ENCODE peak calls at places on chromosome 1, in eight cellular contexts. One of them, this sample, is unnamed.

GRCh38 chr1:97529600-97529999 is 391.2 kb downstream of the DPYD start:
- DNase-seq in spleen: no peak
- DNase-seq in fibroblast of lung: no peak
- DNase-seq in mesendoderm: no peak
- DNase-seq in mucosa of descending colon: no peak
- DNase-seq in aorta: no peak
- DNase-seq in neuronal stem cell: no peak
- DNase-seq in ovary: no peak
- DNase-seq in this sample: no peak

GRCh38 chr1:46806196-46807020 is 7.6 kb downstream of the CYP4B1 start:
- DNase-seq in ovary: no peak
- DNase-seq in mesendoderm: no peak
- DNase-seq in fibroblast of lung: no peak
- DNase-seq in aorta: peak; percentile 63
- DNase-seq in spleen: no peak
- DNase-seq in neuronal stem cell: no peak
- DNase-seq in mucosa of descending colon: no peak
- DNase-seq in this sample: no peak

GRCh38 chr1:39348278-39348677 is 143.2 kb upstream of the BMP8A start:
- DNase-seq in neuronal stem cell: no peak
- DNase-seq in mucosa of descending colon: no peak
- DNase-seq in ovary: no peak
- DNase-seq in aorta: no peak
- DNase-seq in spleen: no peak
- DNase-seq in mesendoderm: no peak
- DNase-seq in fibroblast of lung: no peak
- DNase-seq in this sample: no peak

GRCh38 chr1:42137766-42138165 is 15.4 kb upstream of the GUCA2B start:
- DNase-seq in ovary: no peak
- DNase-seq in neuronal stem cell: no peak
- DNase-seq in mesendoderm: no peak
- DNase-seq in fibroblast of lung: no peak
- DNase-seq in mucosa of descending colon: no peak
- DNase-seq in aorta: no peak
- DNase-seq in spleen: no peak
- DNase-seq in this sample: no peak

GRCh38 chr1:24294757-24295371 is 24.3 kb upstream of the GRHL3 start:
- DNase-seq in mucosa of descending colon: peak; percentile 37
- DNase-seq in ovary: peak; percentile 28
- DNase-seq in spleen: no peak
- DNase-seq in aorta: peak; percentile 63
- DNase-seq in mesendoderm: peak; percentile 67
- DNase-seq in fibroblast of lung: peak; percentile 86
- DNase-seq in neuronal stem cell: no peak
- DNase-seq in this sample: no peak

GRCh38 chr1:214983126-214983869 is 99.2 kb upstream of the KCNK2 start:
- DNase-seq in fibroblast of lung: peak; percentile 22
- DNase-seq in mucosa of descending colon: no peak
- DNase-seq in spleen: no peak
- DNase-seq in neuronal stem cell: no peak
- DNase-seq in ovary: no peak
- DNase-seq in mesendoderm: no peak
- DNase-seq in aorta: no peak
- DNase-seq in this sample: no peak

GRCh38 chr1:93773049-93773838 is 91.6 kb upstream of the BCAR3 start:
- DNase-seq in mesendoderm: no peak
- DNase-seq in neuronal stem cell: no peak
- DNase-seq in spleen: no peak
- DNase-seq in mucosa of descending colon: no peak
- DNase-seq in ovary: no peak
- DNase-seq in aorta: no peak
- DNase-seq in fibroblast of lung: no peak
- DNase-seq in this sample: peak; percentile 90

GRCh38 chr1:24987875-24988559 is 57.9 kb upstream of the RUNX3 start:
- DNase-seq in fibroblast of lung: no peak
- DNase-seq in spleen: peak; percentile 55
- DNase-seq in ovary: no peak
- DNase-seq in mesendoderm: peak; percentile 42
- DNase-seq in neuronal stem cell: no peak
- DNase-seq in mucosa of descending colon: no peak
- DNase-seq in aorta: no peak
- DNase-seq in this sample: no peak

GRCh38 chr1:41476807-41477361 is 7.6 kb downstream of the EDN2 start:
- DNase-seq in mucosa of descending colon: peak; percentile 90
- DNase-seq in ovary: peak; percentile 33
- DNase-seq in fibroblast of lung: no peak
- DNase-seq in mesendoderm: no peak
- DNase-seq in aorta: peak; percentile 45
- DNase-seq in spleen: peak; percentile 40
- DNase-seq in neuronal stem cell: no peak
- DNase-seq in this sample: no peak

GRCh38 chr1:161198206-161198876 is 513 bp downstream of the ADAMTS4 start:
- DNase-seq in mucosa of descending colon: no peak
- DNase-seq in neuronal stem cell: no peak
- DNase-seq in spleen: peak; percentile 77
- DNase-seq in ovary: peak; percentile 78
- DNase-seq in fibroblast of lung: peak; percentile 44
- DNase-seq in mesendoderm: peak; percentile 86
- DNase-seq in aorta: peak; percentile 55
- DNase-seq in this sample: peak; percentile 85

GRCh38 chr1:161195171-161195570 is 3.7 kb downstream of the ADAMTS4 start:
- DNase-seq in neuronal stem cell: no peak
- DNase-seq in mucosa of descending colon: no peak
- DNase-seq in aorta: peak; percentile 58
- DNase-seq in fibroblast of lung: no peak
- DNase-seq in ovary: no peak
- DNase-seq in mesendoderm: no peak
- DNase-seq in spleen: peak; percentile 76
- DNase-seq in this sample: no peak

GRCh38 chr1:161197560-161198205 is 1.2 kb downstream of the ADAMTS4 start:
- DNase-seq in aorta: peak; percentile 25
- DNase-seq in ovary: peak; percentile 44
- DNase-seq in neuronal stem cell: no peak
- DNase-seq in mesendoderm: no peak
- DNase-seq in fibroblast of lung: no peak
- DNase-seq in spleen: peak; percentile 44
- DNase-seq in mucosa of descending colon: no peak
- DNase-seq in this sample: no peak

GRCh38 chr1:161196111-161196510 is 2.7 kb downstream of the ADAMTS4 start:
- DNase-seq in mesendoderm: no peak
- DNase-seq in mucosa of descending colon: no peak
- DNase-seq in aorta: no peak
- DNase-seq in fibroblast of lung: no peak
- DNase-seq in neuronal stem cell: no peak
- DNase-seq in ovary: no peak
- DNase-seq in spleen: peak; percentile 57
- DNase-seq in this sample: no peak

DNA sequence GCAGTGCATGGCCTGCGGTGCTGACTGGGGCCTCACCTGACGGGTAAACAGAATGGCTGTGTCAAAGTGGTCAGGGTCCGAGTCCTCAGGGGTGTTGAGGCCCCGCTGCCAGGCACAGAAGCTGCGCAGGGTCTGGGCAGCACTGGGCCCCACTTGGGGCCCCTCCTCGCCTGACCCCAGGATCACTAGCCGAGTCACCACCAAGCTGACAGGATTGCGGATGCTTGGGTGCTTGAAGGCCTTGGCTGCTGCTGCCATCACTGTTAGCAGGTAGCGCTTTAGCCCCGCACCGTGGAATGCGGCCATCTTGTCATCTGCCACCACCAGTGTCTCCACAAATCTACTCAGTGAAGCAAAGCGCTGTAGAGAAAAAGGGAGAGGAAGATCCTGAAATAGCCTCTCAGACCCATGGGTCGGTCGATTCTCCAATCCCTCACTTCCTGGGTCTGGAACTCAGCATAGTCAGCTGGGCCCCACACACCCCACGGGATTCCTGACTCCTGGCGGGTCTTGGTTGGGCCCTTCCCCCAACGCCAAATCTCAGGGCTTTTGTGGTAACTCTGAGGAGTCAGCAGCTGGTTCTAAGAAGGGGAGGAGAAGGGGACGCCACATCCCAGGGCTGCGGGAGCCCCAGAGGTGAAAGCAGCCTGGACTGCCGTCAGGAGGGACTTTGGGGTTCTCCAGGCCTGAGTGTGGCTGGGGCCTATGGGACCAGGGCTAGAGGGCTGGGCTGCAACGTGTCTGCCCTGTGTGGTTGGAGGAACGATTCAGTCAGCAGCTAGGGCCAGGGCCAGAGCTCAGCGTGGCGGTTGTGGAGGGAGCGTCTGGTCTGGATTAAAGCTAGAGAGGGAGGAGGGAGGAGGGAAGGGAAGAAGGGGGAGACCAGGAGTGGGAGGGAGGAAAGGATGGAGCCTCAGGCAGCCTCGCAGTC is 2.1 kb downstream of the ADAMTS4 start:
- DNase-seq in ovary: peak; percentile 72
- DNase-seq in mucosa of descending colon: no peak
- DNase-seq in fibroblast of lung: peak; percentile 72
- DNase-seq in mesendoderm: no peak
- DNase-seq in neuronal stem cell: no peak
- DNase-seq in spleen: peak; percentile 69
- DNase-seq in aorta: peak; percentile 72
- DNase-seq in this sample: peak; percentile 73
- H3K4me1 ChIP-seq in ovary: peaks cover 37% of the 10 kb centered on the region
- H3K4me1 ChIP-seq in mucosa of descending colon: peaks cover 10% of the 10 kb centered on the region
- H3K4me1 ChIP-seq in fibroblast of lung: peaks cover 49% of the 10 kb centered on the region
- H3K4me1 ChIP-seq in mesendoderm: peaks cover 32% of the 10 kb centered on the region
- H3K4me1 ChIP-seq in neuronal stem cell: peaks cover 30% of the 10 kb centered on the region
- H3K4me1 ChIP-seq in spleen: peaks cover 59% of the 10 kb centered on the region
- H3K4me1 ChIP-seq in aorta: no peaks in the 10 kb centered on the region
- H3K4me1 ChIP-seq in this sample: peaks cover 26% of the 10 kb centered on the region

GRCh38 chr1:3746389-3746783 is 5.9 kb upstream of the CCDC27 start:
- DNase-seq in mesendoderm: peak; percentile 35
- DNase-seq in fibroblast of lung: no peak
- DNase-seq in aorta: no peak
- DNase-seq in mucosa of descending colon: no peak
- DNase-seq in spleen: no peak
- DNase-seq in ovary: no peak
- DNase-seq in neuronal stem cell: no peak
- DNase-seq in this sample: no peak

GRCh38 chr1:3747903-3748302 is 4.3 kb upstream of the CCDC27 start:
- DNase-seq in mucosa of descending colon: no peak
- DNase-seq in mesendoderm: no peak
- DNase-seq in fibroblast of lung: no peak
- DNase-seq in spleen: peak; percentile 54
- DNase-seq in aorta: no peak
- DNase-seq in neuronal stem cell: no peak
- DNase-seq in ovary: no peak
- DNase-seq in this sample: no peak

GRCh38 chr1:3746784-3747521 is 5.3 kb upstream of the CCDC27 start:
- DNase-seq in fibroblast of lung: peak; percentile 74
- DNase-seq in ovary: peak; percentile 89
- DNase-seq in mucosa of descending colon: peak; percentile 91
- DNase-seq in mesendoderm: peak; percentile 91
- DNase-seq in aorta: peak; percentile 92
- DNase-seq in spleen: peak; percentile 97
- DNase-seq in neuronal stem cell: peak; percentile 70
- DNase-seq in this sample: peak; percentile 75

GRCh38 chr1:3745590-3746381 is 6.5 kb upstream of the CCDC27 start:
- DNase-seq in mesendoderm: no peak
- DNase-seq in aorta: no peak
- DNase-seq in neuronal stem cell: no peak
- DNase-seq in fibroblast of lung: no peak
- DNase-seq in spleen: peak; percentile 72
- DNase-seq in mucosa of descending colon: no peak
- DNase-seq in ovary: no peak
- DNase-seq in this sample: no peak

DNA sequence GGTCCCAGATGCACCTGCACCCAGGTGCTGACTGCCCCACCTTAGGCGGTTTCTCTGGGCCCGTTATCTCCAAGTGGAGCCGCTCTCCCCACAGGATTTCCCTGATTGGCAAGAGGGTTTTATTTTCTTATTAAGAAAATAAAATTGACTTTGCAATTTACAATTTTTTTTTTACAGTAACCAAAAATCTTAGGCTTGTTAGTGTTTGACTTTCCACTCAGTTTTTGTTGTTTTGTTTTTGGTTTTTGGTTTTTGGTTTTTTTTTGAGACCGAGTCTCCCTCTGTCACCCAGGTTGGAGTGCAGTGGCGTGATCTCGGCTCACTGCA is 4.8 kb upstream of the CCDC27 start:
- DNase-seq in spleen: no peak
- DNase-seq in aorta: no peak
- DNase-seq in ovary: no peak
- DNase-seq in fibroblast of lung: no peak
- DNase-seq in mucosa of descending colon: no peak
- DNase-seq in mesendoderm: no peak
- DNase-seq in neuronal stem cell: no peak
- DNase-seq in this sample: no peak
- H3K4me3 ChIP-seq in spleen: peak overlapping the region; percentile 81
- H3K4me3 ChIP-seq in aorta: peak overlapping the region; percentile 82
- H3K4me3 ChIP-seq in ovary: peak overlapping the region; percentile 78
- H3K4me3 ChIP-seq in fibroblast of lung: peak overlapping the region; percentile 54
- H3K4me3 ChIP-seq in mucosa of descending colon: peak overlapping the region; percentile 30
- H3K4me3 ChIP-seq in mesendoderm: no peak overlapping the region
- H3K4me3 ChIP-seq in neuronal stem cell: no peak overlapping the region
- H3K4me3 ChIP-seq in this sample: peak overlapping the region; percentile 61

GRCh38 chr1:161244888-161245287 is 6.9 kb upstream of the NR1I3 start:
- DNase-seq in spleen: no peak
- DNase-seq in fibroblast of lung: no peak
- DNase-seq in mucosa of descending colon: no peak
- DNase-seq in aorta: no peak
- DNase-seq in ovary: no peak
- DNase-seq in neuronal stem cell: no peak
- DNase-seq in mesendoderm: no peak
- DNase-seq in this sample: no peak
- H3K4me1 ChIP-seq in spleen: no peaks in the 10 kb centered on the region
- H3K4me1 ChIP-seq in fibroblast of lung: no peaks in the 10 kb centered on the region
- H3K4me1 ChIP-seq in mucosa of descending colon: no peaks in the 10 kb centered on the region
- H3K4me1 ChIP-seq in aorta: no peaks in the 10 kb centered on the region
- H3K4me1 ChIP-seq in ovary: no peaks in the 10 kb centered on the region
- H3K4me1 ChIP-seq in neuronal stem cell: peaks cover 7% of the 10 kb centered on the region
- H3K4me1 ChIP-seq in mesendoderm: no peaks in the 10 kb centered on the region
- H3K4me1 ChIP-seq in this sample: no peaks in the 10 kb centered on the region

GRCh38 chr1:21291184-21291583 is 921 bp upstream of the ECE1 start:
- DNase-seq in spleen: no peak
- DNase-seq in fibroblast of lung: peak; percentile 40
- DNase-seq in mesendoderm: no peak
- DNase-seq in neuronal stem cell: no peak
- DNase-seq in mucosa of descending colon: no peak
- DNase-seq in ovary: no peak
- DNase-seq in aorta: no peak
- DNase-seq in this sample: no peak
- H3K4me3 ChIP-seq in spleen: peak overlapping the region; percentile 68
- H3K4me3 ChIP-seq in fibroblast of lung: no peak overlapping the region
- H3K4me3 ChIP-seq in mesendoderm: no peak overlapping the region
- H3K4me3 ChIP-seq in neuronal stem cell: no peak overlapping the region
- H3K4me3 ChIP-seq in mucosa of descending colon: no peak overlapping the region
- H3K4me3 ChIP-seq in ovary: no peak overlapping the region
- H3K4me3 ChIP-seq in aorta: no peak overlapping the region
- H3K4me3 ChIP-seq in this sample: no peak overlapping the region

DNA sequence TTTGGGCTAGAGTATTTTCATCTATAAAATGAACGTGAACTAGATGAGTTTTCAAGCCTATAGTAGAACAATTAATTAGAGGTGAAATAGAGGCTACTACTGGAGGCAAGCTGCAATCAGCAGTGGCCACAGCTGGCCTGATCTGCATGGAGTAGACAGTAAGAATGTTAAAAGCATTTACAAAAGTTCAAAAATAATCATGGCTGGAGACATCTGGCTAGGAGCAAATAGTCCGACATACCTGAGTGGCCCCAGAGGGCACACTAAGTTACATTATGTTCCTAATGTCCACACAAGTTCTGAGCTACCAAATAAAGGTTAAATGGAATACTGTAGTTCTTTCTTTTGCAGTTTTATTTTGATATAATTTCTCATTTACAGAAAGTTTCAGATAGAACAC is 28.0 kb downstream of the MPZL1 start:
- DNase-seq in mucosa of descending colon: no peak
- DNase-seq in aorta: no peak
- DNase-seq in mesendoderm: no peak
- DNase-seq in neuronal stem cell: no peak
- DNase-seq in fibroblast of lung: no peak
- DNase-seq in ovary: no peak
- DNase-seq in spleen: no peak
- DNase-seq in this sample: no peak
- H3K4me1 ChIP-seq in mucosa of descending colon: peaks cover 22% of the 10 kb centered on the region
- H3K4me1 ChIP-seq in aorta: peaks cover 6% of the 10 kb centered on the region
- H3K4me1 ChIP-seq in mesendoderm: peaks cover 4% of the 10 kb centered on the region
- H3K4me1 ChIP-seq in neuronal stem cell: no peaks in the 10 kb centered on the region
- H3K4me1 ChIP-seq in fibroblast of lung: peaks cover 27% of the 10 kb centered on the region
- H3K4me1 ChIP-seq in ovary: peaks cover 1% of the 10 kb centered on the region
- H3K4me1 ChIP-seq in spleen: peaks cover 6% of the 10 kb centered on the region
- H3K4me1 ChIP-seq in this sample: peaks cover 2% of the 10 kb centered on the region

This sample was measured in SJCRH30.